ENCODE peak calls at places on chromosomes 7 and 10, in six cellular contexts. Q, I, E, Y, S and X are unnamed samples. For H3K4me1 and H3K27me3, the result is how much of the 10 kb centered on the place peaks cover.

GRCh38 chr10:49379596-49380410 is 16.1 kb downstream of the DRGX start:
- DNase-seq in Q (peak), I (no peak), E (no peak), Y (no peak), S (no peak), X (no peak)

GRCh38 chr7:101156277-101156676 is 2.0 kb downstream of the AP1S1 start:
- DNase-seq in Q (no peak), I (no peak), E (no peak), Y (no peak), S (no peak), X (no peak)

GRCh38 chr7:155192961-155193640 is 104.6 kb upstream of the INSIG1 start:
- DNase-seq in Q (no peak), I (no peak), E (no peak), Y (no peak), S (no peak), X (no peak)

GRCh38 chr10:88379575-88379974 is 203.5 kb downstream of the RNLS start:
- DNase-seq in Q (no peak), I (no peak), E (no peak), Y (no peak), S (peak), X (no peak)

GRCh38 chr7:54541941-54542618 is at the start of gene VSTM2A:
- DNase-seq in Q (no peak), I (no peak), E (no peak), Y (no peak), S (no peak), X (no peak)

GRCh38 chr7:138125598-138126111 is 49.4 kb downstream of the AKR1D1 start:
- DNase-seq in Q (no peak), I (no peak), E (no peak), Y (no peak), S (no peak), X (no peak)

GRCh38 chr7:130921391-130922180 is 187.6 kb upstream of the KLF14 start:
- DNase-seq in Q (no peak), I (no peak), E (peak), Y (peak), S (peak), X (peak)

GRCh38 chr7:128347573-128348147 is 4.0 kb upstream of the RBM28 start:
- DNase-seq in Q (peak), I (peak), E (peak), Y (no peak), S (peak), X (no peak)

GRCh38 chr10:33381897-33382578 is 47.6 kb upstream of the NRP1 start:
- DNase-seq in Q (no peak), I (no peak), E (no peak), Y (no peak), S (peak), X (no peak)

GRCh38 chr7:137715101-137715500 is 131.7 kb downstream of the DGKI start:
- DNase-seq in Q (no peak), I (no peak), E (no peak), Y (no peak), S (no peak), X (no peak)

GRCh38 chr10:90413196-90413595 is 444.6 kb downstream of the HTR7 start:
- DNase-seq in Q (no peak), I (no peak), E (no peak), Y (no peak), S (no peak), X (no peak)

GRCh38 chr10:102196893-102197292 is 29.2 kb upstream of the ELOVL3 start:
- DNase-seq in Q (no peak), I (no peak), E (no peak), Y (no peak), S (no peak), X (no peak)

GRCh38 chr10:124259139-124259825 is 159.4 kb downstream of the OAT start:
- DNase-seq in Q (peak), I (peak), E (no peak), Y (no peak), S (no peak), X (no peak)

GRCh38 chr10:119391430-119392313 is 150.8 kb downstream of the RGS10 start:
- DNase-seq in Q (no peak), I (no peak), E (no peak), Y (no peak), S (no peak), X (no peak)

GRCh38 chr7:134069187-134069586 is 58.0 kb upstream of the LRGUK start:
- DNase-seq in Q (no peak), I (no peak), E (no peak), Y (no peak), S (no peak), X (no peak)

GRCh38 chr7:51817694-51818093 is 501.1 kb upstream of the COBL start:
- DNase-seq in Q (no peak), I (no peak), E (no peak), Y (no peak), S (no peak), X (no peak)

GRCh38 chr7:18019562-18019961 is 8.1 kb downstream of the PRPS1L1 start:
- DNase-seq in Q (peak), I (no peak), E (no peak), Y (no peak), S (no peak), X (no peak)

GRCh38 chr7:73830872-73831655 is at the start of gene CLDN4:
- DNase-seq in Q (peak), I (peak), E (no peak), Y (no peak), S (peak), X (no peak)

GRCh38 chr7:5596896-5597246 is 173.2 kb upstream of the TNRC18 start:
- DNase-seq in Q (no peak), I (no peak), E (no peak), Y (no peak), S (no peak), X (no peak)
- H3K4me1 ChIP-seq in Q (under half), I (under half), E (half or more), Y (half or more), S (under half), X (under half)

GRCh38 chr7:291302-292092 is 1.5 kb downstream of the FOXL3 start:
- DNase-seq in Q (no peak), I (peak), E (no peak), Y (no peak), S (no peak), X (no peak)

GRCh38 chr7:290554-291301 is 758 bp downstream of the FOXL3 start:
- DNase-seq in Q (no peak), I (no peak), E (no peak), Y (no peak), S (peak), X (no peak)

GRCh38 chr7:288671-289101 is 1.3 kb upstream of the FOXL3 start:
- DNase-seq in Q (no peak), I (no peak), E (no peak), Y (no peak), S (no peak), X (no peak)

GRCh38 chr7:289756-290553 is at the start of gene FOXL3:
- DNase-seq in Q (no peak), I (no peak), E (no peak), Y (no peak), S (no peak), X (no peak)

DNA sequence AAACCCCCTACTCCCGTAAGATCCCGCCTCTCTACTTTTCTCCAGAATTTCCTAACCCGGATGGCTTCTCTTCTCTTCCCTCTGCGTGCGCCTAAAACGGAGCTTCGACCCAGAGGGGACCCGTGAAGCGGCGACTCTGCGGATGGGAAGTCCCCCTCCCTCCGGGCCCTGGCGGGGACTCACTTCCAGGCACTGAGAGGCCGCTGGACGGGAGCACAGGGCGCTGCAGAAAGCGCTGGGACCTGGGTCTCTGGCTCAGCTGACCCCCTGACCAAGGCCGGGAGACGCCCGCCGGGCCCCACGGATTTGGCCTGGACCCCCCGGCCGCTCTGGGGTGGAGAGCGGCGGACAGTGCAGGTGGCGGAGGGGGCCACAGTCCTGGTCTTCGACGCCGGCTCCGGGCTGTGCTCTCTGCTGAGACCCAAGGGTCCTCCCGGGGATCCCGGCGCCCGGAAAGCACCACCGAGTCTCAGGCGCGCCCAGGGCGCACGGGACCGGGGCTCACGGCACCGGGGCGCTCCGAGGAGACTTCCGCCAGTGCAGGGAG is 688 bp upstream of the FOXL3 start:
- DNase-seq in Q (no peak), I (no peak), E (no peak), Y (no peak), S (no peak), X (no peak)
- H3K27me3 ChIP-seq in Q (under half), I (half or more), E (half or more), Y (under half), S (half or more), X (under half)

GRCh38 chr10:69336952-69337311 is 58.6 kb downstream of the HK1 start:
- DNase-seq in Q (no peak), I (no peak), E (no peak), Y (no peak), S (no peak), X (no peak)
- H3K4me1 ChIP-seq in Q (under half), I (half or more), E (half or more), Y (half or more), S (under half), X (under half)

GRCh38 chr10:51574248-51575067 is 124.9 kb downstream of the CSTF2T start:
- DNase-seq in Q (no peak), I (no peak), E (no peak), Y (no peak), S (no peak), X (no peak)
- H3K27me3 ChIP-seq in Q (under half), I (under half), E (under half), Y (under half), S (under half), X (under half)

GRCh38 chr10:86837663-86838062 is 81.2 kb downstream of the BMPR1A start:
- DNase-seq in Q (no peak), I (no peak), E (no peak), Y (no peak), S (no peak), X (no peak)
- H3K4me1 ChIP-seq in Q (under half), I (under half), E (half or more), Y (under half), S (under half), X (under half)

GRCh38 chr7:8144856-8145255 is 117.1 kb downstream of the ICA1 start:
- DNase-seq in Q (no peak), I (no peak), E (no peak), Y (no peak), S (no peak), X (no peak)
- H3K27me3 ChIP-seq in Q (under half), I (under half), E (under half), Y (under half), S (under half), X (under half)

GRCh38 chr7:24384362-24385030 is 100.5 kb downstream of the NPY start:
- DNase-seq in Q (no peak), I (no peak), E (no peak), Y (no peak), S (no peak), X (peak)

GRCh38 chr7:24383055-24383454 is 99.1 kb downstream of the NPY start:
- DNase-seq in Q (no peak), I (no peak), E (no peak), Y (no peak), S (no peak), X (no peak)

GRCh38 chr7:24378871-24379608 is 95.0 kb downstream of the NPY start:
- DNase-seq in Q (peak), I (peak), E (no peak), Y (no peak), S (no peak), X (no peak)

GRCh38 chr7:24381919-24382505 is 98.0 kb downstream of the NPY start:
- DNase-seq in Q (peak), I (no peak), E (no peak), Y (no peak), S (no peak), X (no peak)
- H3K4me1 ChIP-seq in Q (under half), I (under half), E (under half), Y (under half), S (under half), X (under half)

GRCh38 chr10:110176626-110177025 is 30.8 kb upstream of the MXI1 start:
- DNase-seq in Q (no peak), I (no peak), E (no peak), Y (no peak), S (no peak), X (no peak)
- H3K27me3 ChIP-seq in Q (under half), I (under half), E (under half), Y (under half), S (under half), X (under half)

GRCh38 chr7:6226194-6226799 is 46.1 kb downstream of the CYTH3 start:
- DNase-seq in Q (no peak), I (peak), E (no peak), Y (no peak), S (no peak), X (no peak)

GRCh38 chr7:6228865-6229264 is 43.6 kb downstream of the CYTH3 start:
- DNase-seq in Q (no peak), I (no peak), E (no peak), Y (no peak), S (no peak), X (no peak)

GRCh38 chr7:6231184-6231583 is 41.2 kb downstream of the CYTH3 start:
- DNase-seq in Q (no peak), I (no peak), E (no peak), Y (no peak), S (no peak), X (no peak)

GRCh38 chr7:6228363-6228762 is 44.1 kb downstream of the CYTH3 start:
- DNase-seq in Q (no peak), I (no peak), E (no peak), Y (no peak), S (no peak), X (no peak)

GRCh38 chr7:6227294-6227846 is 45.1 kb downstream of the CYTH3 start:
- DNase-seq in Q (no peak), I (no peak), E (no peak), Y (no peak), S (no peak), X (no peak)
- H3K4me1 ChIP-seq in Q (under half), I (under half), E (half or more), Y (half or more), S (under half), X (under half)

GRCh38 chr7:27242046-27242579 is 489 bp upstream of the EVX1 start:
- DNase-seq in Q (no peak), I (no peak), E (no peak), Y (no peak), S (no peak), X (no peak)

GRCh38 chr7:27237735-27238334 is 4.8 kb upstream of the EVX1 start:
- DNase-seq in Q (no peak), I (no peak), E (no peak), Y (no peak), S (no peak), X (no peak)

GRCh38 chr7:27241189-27242045 is 1.2 kb upstream of the EVX1 start:
- DNase-seq in Q (no peak), I (no peak), E (no peak), Y (no peak), S (no peak), X (no peak)

GRCh38 chr7:27238979-27239779 is 3.4 kb upstream of the EVX1 start:
- DNase-seq in Q (no peak), I (no peak), E (no peak), Y (no peak), S (no peak), X (no peak)

GRCh38 chr7:27239780-27240731 is 2.5 kb upstream of the EVX1 start:
- DNase-seq in Q (no peak), I (no peak), E (no peak), Y (no peak), S (no peak), X (no peak)
- H3K27me3 ChIP-seq in Q (under half), I (under half), E (half or more), Y (half or more), S (half or more), X (under half)